ENCODE peak calls at places on chromosomes 12 and 14, in six cellular contexts. C is endothelial cell, H is cardiac muscle cell, S is AG10803, D is GM13976, Q is GM12864. V is an unnamed sample.

GRCh38 chr14:101980700-101981099 is 16.3 kb downstream of the DYNC1H1 start:
- DNase-seq in S (peak; percentile 99), H (peak; percentile 98), D (peak; percentile 58), Q (no peak), C (no peak), V (no peak)

GRCh38 chr12:4562034-4562657 is at the start of gene DYRK4:
- DNase-seq in Q (no peak), S (peak; percentile 64), H (peak; percentile 89), D (peak; percentile 46), C (peak; percentile 80), V (no peak)

GRCh38 chr14:100846309-100846859 is 20.5 kb downstream of the MEG3 start:
- DNase-seq in S (no peak), D (no peak), C (no peak), Q (no peak), H (no peak), V (no peak)

GRCh38 chr14:24513009-24513408 is 4.9 kb upstream of the CMA1 start:
- DNase-seq in Q (no peak), S (no peak), D (no peak), H (peak; percentile 1), C (peak; percentile 36), V (no peak)

GRCh38 chr12:102438047-102438822 is 42.1 kb downstream of the IGF1 start:
- DNase-seq in C (no peak), Q (no peak), H (peak; percentile 38), S (peak; percentile 45), D (no peak), V (no peak)

GRCh38 chr12:48054955-48055821 is 50.7 kb downstream of the SENP1 start:
- DNase-seq in D (no peak), C (no peak), S (no peak), Q (no peak), H (no peak), V (no peak)

GRCh38 chr12:76878045-76878898 is 547 bp downstream of the CSRP2 start:
- DNase-seq in C (peak; percentile 48), H (peak; percentile 24), Q (no peak), S (no peak), D (no peak), V (peak; percentile 38)

GRCh38 chr12:6703631-6704030 is 3.0 kb upstream of the PIANP start:
- DNase-seq in S (no peak), Q (no peak), H (no peak), D (no peak), C (no peak), V (no peak)

GRCh38 chr12:89863332-89863938 is 154.8 kb upstream of the ATP2B1 start:
- DNase-seq in D (peak; percentile 33), C (no peak), H (no peak), Q (peak; percentile 81), S (no peak), V (no peak)

GRCh38 chr12:61490732-61491498 is 769.3 kb upstream of the USP15 start:
- DNase-seq in S (no peak), D (no peak), H (no peak), Q (no peak), C (no peak), V (no peak)

GRCh38 chr14:50023671-50024490 is 92.5 kb downstream of the VCPKMT start:
- DNase-seq in D (no peak), S (peak; percentile 86), C (no peak), Q (no peak), H (peak; percentile 67), V (no peak)

GRCh38 chr14:71497645-71498086 is 434.6 kb upstream of the RGS6 start:
- DNase-seq in Q (peak; percentile 88), C (no peak), H (peak; percentile 23), D (peak; percentile 43), S (peak; percentile 67), V (no peak)

GRCh38 chr12:5376591-5377207 is 55.2 kb upstream of the NTF3 start:
- DNase-seq in S (no peak), H (no peak), C (no peak), Q (no peak), D (no peak), V (no peak)

GRCh38 chr12:12717586-12718381 is 616 bp downstream of the CDKN1B start:
- DNase-seq in H (peak; percentile 26), S (no peak), D (no peak), C (peak; percentile 25), Q (no peak), V (no peak)

GRCh38 chr12:102612008-102612407 is 131.6 kb upstream of the IGF1 start:
- DNase-seq in D (no peak), S (no peak), H (no peak), C (no peak), Q (no peak), V (no peak)

GRCh38 chr14:99261916-99262787 is 9.8 kb downstream of the BCL11B start:
- DNase-seq in Q (no peak), D (no peak), H (no peak), S (no peak), C (no peak), V (no peak)

GRCh38 chr14:102931580-102932285 is 9.3 kb downstream of the AMN start:
- DNase-seq in C (no peak), D (no peak), H (no peak), Q (no peak), S (no peak), V (no peak)

GRCh38 chr14:22572562-22573058 is 16.4 kb downstream of the DAD1 start:
- DNase-seq in C (no peak), D (no peak), Q (no peak), H (peak; percentile 84), S (peak; percentile 49), V (no peak)

GRCh38 chr14:93725002-93725582 is 63.2 kb downstream of the PRIMA1 start:
- DNase-seq in S (no peak), H (no peak), Q (no peak), C (no peak), D (no peak), V (no peak)

GRCh38 chr14:96056509-96057422 is 17.6 kb downstream of the C14orf132 start:
- DNase-seq in C (no peak), D (no peak), H (no peak), S (no peak), Q (no peak), V (peak; percentile 51)

GRCh38 chr14:33062881-33063280 is 124.2 kb downstream of the NPAS3 start:
- DNase-seq in D (no peak), Q (no peak), C (no peak), S (peak; percentile 9), H (peak; percentile 16), V (no peak)

GRCh38 chr14:65446159-65446558 is 33.6 kb downstream of the FUT8 start:
- DNase-seq in S (peak; percentile 44), D (no peak), H (peak; percentile 50), C (no peak), Q (no peak), V (no peak)

GRCh38 chr12:103547929-103548328 is 39.1 kb upstream of the STAB2 start:
- DNase-seq in D (no peak), S (no peak), Q (no peak), C (no peak), H (no peak), V (no peak)

GRCh38 chr14:60722163-60722835 is 1.9 kb downstream of the SIX4 start:
- DNase-seq in D (peak; percentile 62), C (peak; percentile 49), S (peak; percentile 43), Q (no peak), H (peak; percentile 52), V (no peak)

GRCh38 chr14:40757376-40757775 is 849.3 kb upstream of the LRFN5 start:
- DNase-seq in Q (no peak), S (no peak), D (no peak), H (no peak), C (no peak), V (no peak)

GRCh38 chr14:59321184-59321952 is 132.9 kb downstream of the DAAM1 start:
- DNase-seq in C (no peak), S (peak; percentile 70), Q (no peak), D (no peak), H (peak; percentile 82), V (no peak)

GRCh38 chr14:71203306-71203705 is 296.0 kb downstream of the PCNX1 start:
- DNase-seq in D (no peak), S (peak; percentile 68), C (no peak), H (no peak), Q (no peak), V (no peak)

GRCh38 chr12:72323881-72324280 is 51.7 kb downstream of the TRHDE start:
- DNase-seq in C (no peak), D (no peak), S (peak; percentile 47), Q (no peak), H (no peak), V (no peak)

GRCh38 chr14:24037658-24038037 is 14.2 kb upstream of the CARMIL3 start:
- DNase-seq in Q (no peak), C (no peak), D (peak; percentile 17), S (no peak), H (no peak), V (no peak)

GRCh38 chr12:25960926-25961325 is 2.4 kb downstream of the RASSF8 start:
- DNase-seq in C (no peak), H (no peak), Q (no peak), S (no peak), D (no peak), V (no peak)

GRCh38 chr12:25957898-25958253 is 606 bp upstream of the RASSF8 start:
- DNase-seq in Q (no peak), H (peak; percentile 81), D (no peak), C (no peak), S (peak; percentile 78), V (no peak)

GRCh38 chr12:25960176-25960575 is 1.7 kb downstream of the RASSF8 start:
- DNase-seq in H (peak; percentile 57), D (no peak), S (peak; percentile 52), C (peak; percentile 14), Q (no peak), V (no peak)

GRCh38 chr12:25958254-25959068 is at the start of gene RASSF8:
- DNase-seq in H (peak; percentile 89), C (peak; percentile 79), D (peak; percentile 83), Q (no peak), S (peak; percentile 76), V (no peak)

GRCh38 chr12:25959069-25959961 is 833 bp downstream of the RASSF8 start:
- DNase-seq in H (peak; percentile 88), D (no peak), Q (no peak), C (peak; percentile 43), S (peak; percentile 92), V (no peak)
- TF ChIP-seq CTCF in H (no peak), D (no peak), Q (no peak), C (no peak), S (peak; percentile 45), V (peak; percentile 22)

GRCh38 chr12:104976703-104977102 is 9.4 kb upstream of the NOPCHAP1 start:
- DNase-seq in S (no peak), H (no peak), D (no peak), Q (no peak), C (no peak), V (no peak)
- TF ChIP-seq CTCF in S (no peak), H (no peak), D (no peak), Q (no peak), C (no peak), V (no peak)

GRCh38 chr14:92382677-92383076 is 59.7 kb downstream of the SLC24A4 start:
- DNase-seq in C (no peak), Q (no peak), D (no peak), S (no peak), H (no peak), V (no peak)
- TF ChIP-seq CTCF in C (no peak), Q (peak; percentile 32), D (no peak), S (peak; percentile 43), H (peak; percentile 39), V (peak; percentile 32)

DNA sequence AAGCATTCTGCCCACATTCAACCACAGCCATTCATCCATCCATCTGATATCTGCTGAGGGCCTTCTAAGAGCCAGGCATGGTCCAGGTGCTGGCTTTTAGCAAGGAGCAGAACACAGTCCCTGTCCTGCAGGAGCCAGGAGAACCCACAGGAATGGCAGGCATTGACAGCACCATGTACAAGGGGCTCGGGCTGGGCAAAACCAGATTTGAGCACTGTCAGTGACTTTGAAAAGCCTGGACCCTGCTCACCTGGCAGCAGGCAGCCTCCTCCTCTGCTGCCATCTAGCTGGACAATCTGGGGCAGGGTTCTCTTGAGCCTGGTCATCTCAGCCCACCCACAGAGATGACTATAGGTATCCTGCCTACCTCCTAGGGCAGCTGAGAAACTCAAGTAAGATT is 136.9 kb downstream of the ZFP36L1 start:
- DNase-seq in H (no peak), S (no peak), Q (no peak), C (no peak), D (peak; percentile 53), V (no peak)
- TF ChIP-seq CTCF in H (no peak), S (peak; percentile 3), Q (no peak), C (no peak), D (no peak), V (no peak)